ENCODE peak calls at places on chromosomes 1 and 21, in four cellular contexts. I is dorsolateral prefrontal cortex, U is fibroblast of lung, B is AG09309. C is an unnamed sample.

GRCh38 chr1:56547977-56548376 is 31.4 kb downstream of the PLPP3 start:
- DNase-seq in B (no peak), I (no peak), U (no peak), C (no peak)

GRCh38 chr1:170238704-170239391 is 93.1 kb downstream of the NTMT2 start:
- DNase-seq in U (no peak), B (no peak), I (no peak), C (no peak)

GRCh38 chr1:54994355-54994990 is 4.3 kb upstream of the BSND start:
- DNase-seq in U (no peak), B (no peak), I (no peak), C (no peak)

GRCh38 chr1:101520302-101520701 is 283.5 kb downstream of the S1PR1 start:
- DNase-seq in B (peak), I (no peak), U (peak), C (no peak)

GRCh38 chr1:240058049-240058448 is 33.6 kb upstream of the FMN2 start:
- DNase-seq in U (no peak), B (no peak), I (no peak), C (no peak)

GRCh38 chr1:111738133-111738435 is 1.1 kb downstream of the INKA2 start:
- DNase-seq in U (no peak), B (no peak), I (no peak), C (no peak)

GRCh38 chr1:204258213-204259115 is 44.7 kb upstream of the GOLT1A start:
- DNase-seq in B (no peak), U (peak), I (peak), C (no peak)

GRCh38 chr1:149940427-149940826 is 3.7 kb upstream of the MTMR11 start:
- DNase-seq in I (no peak), U (no peak), B (no peak), C (no peak)

GRCh38 chr1:205543351-205544305 is 39.2 kb downstream of the CDK18 start:
- DNase-seq in I (peak), U (peak), B (peak), C (peak)

GRCh38 chr1:199313444-199313843 is 674.6 kb downstream of the PTPRC start:
- DNase-seq in U (no peak), I (no peak), B (no peak), C (no peak)

GRCh38 chr1:42620307-42620706 is 37.9 kb upstream of the PPIH start:
- DNase-seq in U (no peak), I (no peak), B (no peak), C (no peak)

GRCh38 chr1:176568185-176568584 is 105.2 kb downstream of the PAPPA2 start:
- DNase-seq in I (no peak), U (no peak), B (no peak), C (no peak)

GRCh38 chr1:202046227-202046626 is 35.8 kb downstream of the ELF3 start:
- DNase-seq in B (no peak), I (no peak), U (no peak), C (no peak)

GRCh38 chr1:11951901-11952300 is 17.4 kb downstream of the PLOD1 start:
- DNase-seq in I (no peak), B (no peak), U (no peak), C (no peak)

GRCh38 chr1:8094481-8095241 is 68.6 kb upstream of the ERRFI1 start:
- DNase-seq in I (no peak), U (peak), B (no peak), C (no peak)

GRCh38 chr21:43959231-43960041 is 52.7 kb upstream of the TRAPPC10 start:
- DNase-seq in I (no peak), U (no peak), B (no peak), C (no peak)

GRCh38 chr1:167526659-167527383 is 8.5 kb upstream of the CD247 start:
- DNase-seq in I (no peak), B (no peak), U (peak), C (no peak)

GRCh38 chr1:154460695-154461249 is 41.2 kb upstream of the TDRD10 start:
- DNase-seq in B (no peak), I (no peak), U (no peak), C (no peak)
- H3K4me3 ChIP-seq in B (no peak), I (no peak), U (no peak), C (no peak)

GRCh38 chr1:168603501-168604107 is 27.2 kb downstream of the XCL1 start:
- DNase-seq in I (peak), U (peak), B (no peak), C (peak)
- TF ChIP-seq CTCF in I (peak), U (peak), B (peak), C (peak)

GRCh38 chr1:35032384-35032739 is 617 bp upstream of the ZMYM6 start:
- DNase-seq in B (no peak), I (no peak), U (no peak), C (no peak)
- H3K4me3 ChIP-seq in B (no peak), I (peak), U (peak), C (no peak)

DNA sequence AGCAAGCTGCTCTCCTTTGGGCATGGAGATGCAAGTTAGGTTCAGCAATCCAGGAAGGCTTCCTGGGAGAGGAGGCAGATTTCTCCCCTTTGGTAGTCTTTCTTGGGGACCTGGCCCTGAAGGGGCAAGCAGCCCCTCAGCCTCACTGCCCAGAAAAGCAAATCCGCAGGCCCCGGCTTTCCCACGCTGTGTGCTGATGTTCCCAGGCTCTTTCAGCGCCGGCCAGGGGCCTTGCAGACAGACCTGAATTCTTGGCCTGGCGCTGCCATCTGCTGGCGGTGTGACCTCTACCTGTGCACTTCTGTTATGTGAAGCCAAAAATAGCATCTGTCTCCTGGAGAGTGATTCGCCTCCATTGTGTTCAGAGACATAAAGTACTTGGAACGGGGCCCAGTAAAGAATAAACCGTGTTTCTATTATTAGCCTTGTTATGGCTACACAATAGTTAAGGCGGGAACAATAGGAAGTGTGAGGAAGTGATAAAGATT is 64.8 kb downstream of the ALPL start:
- DNase-seq in I (no peak), U (peak), B (no peak), C (peak)
- TF ChIP-seq CTCF in I (peak), U (peak), B (peak), C (peak)

C was measured in retinal pigment epithelial cell.